ENCODE peak calls at places on chromosomes 16 and 17, in eight cellular contexts. One of them, this sample, is unnamed.

GRCh38 chr16:88686062-88686438 is 257 bp downstream of the SNAI3 start:
- DNase-seq in A549: no peak
- DNase-seq in HepG2: no peak
- DNase-seq in esophagus muscularis mucosa: no peak
- DNase-seq in sigmoid colon: no peak
- DNase-seq in GM12878: no peak
- DNase-seq in upper lobe of left lung: peak
- DNase-seq in tibial nerve: no peak
- DNase-seq in this sample: no peak

GRCh38 chr16:5820472-5820871 is 722.9 kb upstream of the EEF2KMT start:
- DNase-seq in tibial nerve: no peak
- DNase-seq in esophagus muscularis mucosa: no peak
- DNase-seq in GM12878: no peak
- DNase-seq in sigmoid colon: no peak
- DNase-seq in A549: no peak
- DNase-seq in HepG2: no peak
- DNase-seq in upper lobe of left lung: no peak
- DNase-seq in this sample: no peak

GRCh38 chr16:12132850-12133249 is 156.3 kb downstream of the SNX29 start:
- DNase-seq in tibial nerve: no peak
- DNase-seq in upper lobe of left lung: no peak
- DNase-seq in HepG2: no peak
- DNase-seq in esophagus muscularis mucosa: no peak
- DNase-seq in A549: no peak
- DNase-seq in GM12878: no peak
- DNase-seq in sigmoid colon: no peak
- DNase-seq in this sample: no peak

GRCh38 chr16:86303787-86304685 is 206.3 kb upstream of the FOXF1 start:
- DNase-seq in GM12878: no peak
- DNase-seq in sigmoid colon: peak
- DNase-seq in esophagus muscularis mucosa: no peak
- DNase-seq in tibial nerve: no peak
- DNase-seq in HepG2: no peak
- DNase-seq in A549: no peak
- DNase-seq in upper lobe of left lung: no peak
- DNase-seq in this sample: no peak

GRCh38 chr17:40014375-40014980 is 762 bp upstream of the CSF3 start:
- DNase-seq in A549: no peak
- DNase-seq in upper lobe of left lung: peak
- DNase-seq in esophagus muscularis mucosa: no peak
- DNase-seq in tibial nerve: no peak
- DNase-seq in sigmoid colon: peak
- DNase-seq in HepG2: peak
- DNase-seq in GM12878: no peak
- DNase-seq in this sample: no peak

GRCh38 chr16:14105976-14106375 is 34.9 kb downstream of the MRTFB start:
- DNase-seq in HepG2: no peak
- DNase-seq in sigmoid colon: no peak
- DNase-seq in GM12878: no peak
- DNase-seq in upper lobe of left lung: no peak
- DNase-seq in esophagus muscularis mucosa: no peak
- DNase-seq in A549: no peak
- DNase-seq in tibial nerve: no peak
- DNase-seq in this sample: no peak

GRCh38 chr17:35238817-35239216 is 4.1 kb upstream of the SLFN5 start:
- DNase-seq in upper lobe of left lung: no peak
- DNase-seq in A549: peak
- DNase-seq in GM12878: no peak
- DNase-seq in esophagus muscularis mucosa: no peak
- DNase-seq in HepG2: no peak
- DNase-seq in tibial nerve: no peak
- DNase-seq in sigmoid colon: no peak
- DNase-seq in this sample: no peak

GRCh38 chr17:82097187-82097918 is 683 bp downstream of the FASN start:
- DNase-seq in GM12878: no peak
- DNase-seq in HepG2: no peak
- DNase-seq in upper lobe of left lung: no peak
- DNase-seq in sigmoid colon: no peak
- DNase-seq in A549: peak
- DNase-seq in tibial nerve: no peak
- DNase-seq in esophagus muscularis mucosa: no peak
- DNase-seq in this sample: no peak

GRCh38 chr17:57424777-57425188 is 168.5 kb downstream of the MSI2 start:
- DNase-seq in GM12878: no peak
- DNase-seq in A549: no peak
- DNase-seq in tibial nerve: no peak
- DNase-seq in HepG2: peak
- DNase-seq in upper lobe of left lung: no peak
- DNase-seq in sigmoid colon: no peak
- DNase-seq in esophagus muscularis mucosa: no peak
- DNase-seq in this sample: no peak

GRCh38 chr17:78664476-78665384 is 87.5 kb upstream of the DNAH17 start:
- DNase-seq in A549: no peak
- DNase-seq in esophagus muscularis mucosa: no peak
- DNase-seq in sigmoid colon: no peak
- DNase-seq in tibial nerve: no peak
- DNase-seq in upper lobe of left lung: no peak
- DNase-seq in GM12878: no peak
- DNase-seq in HepG2: peak
- DNase-seq in this sample: peak

GRCh38 chr17:80754846-80755245 is 210.2 kb downstream of the RPTOR start:
- DNase-seq in GM12878: no peak
- DNase-seq in esophagus muscularis mucosa: no peak
- DNase-seq in sigmoid colon: peak
- DNase-seq in A549: no peak
- DNase-seq in tibial nerve: no peak
- DNase-seq in HepG2: no peak
- DNase-seq in upper lobe of left lung: no peak
- DNase-seq in this sample: no peak

GRCh38 chr17:80758793-80759673 is 214.4 kb downstream of the RPTOR start:
- DNase-seq in GM12878: no peak
- DNase-seq in HepG2: peak
- DNase-seq in A549: no peak
- DNase-seq in upper lobe of left lung: no peak
- DNase-seq in tibial nerve: no peak
- DNase-seq in sigmoid colon: peak
- DNase-seq in esophagus muscularis mucosa: no peak
- DNase-seq in this sample: no peak

GRCh38 chr17:80753946-80754345 is 209.3 kb downstream of the RPTOR start:
- DNase-seq in upper lobe of left lung: no peak
- DNase-seq in esophagus muscularis mucosa: no peak
- DNase-seq in A549: no peak
- DNase-seq in tibial nerve: no peak
- DNase-seq in HepG2: no peak
- DNase-seq in sigmoid colon: peak
- DNase-seq in GM12878: no peak
- DNase-seq in this sample: no peak

GRCh38 chr17:80752369-80752705 is 207.7 kb downstream of the RPTOR start:
- DNase-seq in HepG2: no peak
- DNase-seq in esophagus muscularis mucosa: no peak
- DNase-seq in tibial nerve: no peak
- DNase-seq in GM12878: no peak
- DNase-seq in sigmoid colon: peak
- DNase-seq in A549: no peak
- DNase-seq in upper lobe of left lung: no peak
- DNase-seq in this sample: no peak

GRCh38 chr17:80755650-80756405 is 211.2 kb downstream of the RPTOR start:
- DNase-seq in esophagus muscularis mucosa: no peak
- DNase-seq in HepG2: no peak
- DNase-seq in sigmoid colon: peak
- DNase-seq in A549: no peak
- DNase-seq in GM12878: no peak
- DNase-seq in upper lobe of left lung: no peak
- DNase-seq in tibial nerve: no peak
- DNase-seq in this sample: no peak
- TF ChIP-seq CTCF in esophagus muscularis mucosa: no peak
- TF ChIP-seq CTCF in HepG2: peak
- TF ChIP-seq CTCF in sigmoid colon: no peak
- TF ChIP-seq CTCF in A549: no peak
- TF ChIP-seq CTCF in GM12878: peak
- TF ChIP-seq CTCF in upper lobe of left lung: no peak
- TF ChIP-seq CTCF in tibial nerve: no peak
- TF ChIP-seq CTCF in this sample: no peak

DNA sequence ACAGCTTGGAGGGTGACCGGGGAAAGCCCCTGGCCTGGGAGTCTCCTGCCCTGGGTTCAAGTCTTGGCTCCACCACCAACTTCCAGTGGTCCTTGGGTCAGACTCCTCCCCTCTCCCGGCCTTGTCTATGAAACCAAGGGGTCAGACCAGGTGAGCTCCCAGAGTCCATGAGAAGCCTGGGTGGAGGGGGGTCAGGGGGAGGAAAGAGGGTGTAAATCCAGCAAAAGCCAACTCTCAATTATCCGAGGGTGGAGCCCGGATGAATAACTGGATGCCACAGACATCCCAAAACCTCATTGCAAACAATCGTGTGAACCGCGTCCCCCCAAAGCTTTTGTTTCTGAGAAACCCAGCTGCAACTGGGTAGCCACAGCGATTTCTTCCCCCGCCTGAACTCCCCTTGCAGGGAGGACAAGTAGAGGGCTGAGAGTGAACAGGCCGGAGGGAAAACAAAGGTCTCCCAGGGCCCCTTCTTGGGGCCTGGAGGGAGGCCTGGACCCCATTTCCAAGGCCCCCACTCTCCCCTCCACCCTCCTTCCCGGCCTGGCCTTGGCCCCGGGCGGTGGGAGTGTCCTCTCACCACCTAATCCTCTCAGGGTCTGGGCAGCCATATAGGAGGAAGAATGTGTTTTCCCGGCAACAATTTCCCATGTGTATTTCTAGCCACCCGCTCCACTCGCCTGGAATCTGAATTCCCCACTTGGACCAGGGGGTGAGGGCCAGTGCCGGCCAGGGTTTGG is 2.5 kb downstream of the GLIS2 start:
- DNase-seq in sigmoid colon: no peak
- DNase-seq in esophagus muscularis mucosa: no peak
- DNase-seq in upper lobe of left lung: no peak
- DNase-seq in HepG2: no peak
- DNase-seq in tibial nerve: no peak
- DNase-seq in A549: no peak
- DNase-seq in GM12878: no peak
- DNase-seq in this sample: no peak
- TF ChIP-seq POLR2A in sigmoid colon: no peak
- TF ChIP-seq POLR2A in esophagus muscularis mucosa: no peak
- TF ChIP-seq POLR2A in upper lobe of left lung: no peak
- TF ChIP-seq POLR2A in HepG2: no peak
- TF ChIP-seq POLR2A in tibial nerve: no peak
- TF ChIP-seq POLR2A in A549: no peak
- TF ChIP-seq POLR2A in GM12878: no peak
- TF ChIP-seq POLR2A in this sample: no peak

GRCh38 chr17:60523822-60524221 is 2.2 kb downstream of the APPBP2 start:
- DNase-seq in esophagus muscularis mucosa: no peak
- DNase-seq in A549: no peak
- DNase-seq in tibial nerve: no peak
- DNase-seq in HepG2: no peak
- DNase-seq in sigmoid colon: no peak
- DNase-seq in upper lobe of left lung: no peak
- DNase-seq in GM12878: no peak
- DNase-seq in this sample: no peak

GRCh38 chr17:60524463-60525346 is 1.3 kb downstream of the APPBP2 start:
- DNase-seq in A549: no peak
- DNase-seq in sigmoid colon: no peak
- DNase-seq in GM12878: no peak
- DNase-seq in esophagus muscularis mucosa: peak
- DNase-seq in tibial nerve: no peak
- DNase-seq in upper lobe of left lung: no peak
- DNase-seq in HepG2: no peak
- DNase-seq in this sample: no peak

GRCh38 chr17:60525624-60526514 is at the start of gene APPBP2:
- DNase-seq in esophagus muscularis mucosa: peak
- DNase-seq in sigmoid colon: peak
- DNase-seq in upper lobe of left lung: peak
- DNase-seq in A549: peak
- DNase-seq in GM12878: peak
- DNase-seq in HepG2: peak
- DNase-seq in tibial nerve: peak
- DNase-seq in this sample: peak

GRCh38 chr17:60526726-60527125 is 684 bp upstream of the APPBP2 start:
- DNase-seq in esophagus muscularis mucosa: peak
- DNase-seq in HepG2: no peak
- DNase-seq in GM12878: no peak
- DNase-seq in A549: no peak
- DNase-seq in tibial nerve: no peak
- DNase-seq in upper lobe of left lung: no peak
- DNase-seq in sigmoid colon: no peak
- DNase-seq in this sample: no peak

DNA sequence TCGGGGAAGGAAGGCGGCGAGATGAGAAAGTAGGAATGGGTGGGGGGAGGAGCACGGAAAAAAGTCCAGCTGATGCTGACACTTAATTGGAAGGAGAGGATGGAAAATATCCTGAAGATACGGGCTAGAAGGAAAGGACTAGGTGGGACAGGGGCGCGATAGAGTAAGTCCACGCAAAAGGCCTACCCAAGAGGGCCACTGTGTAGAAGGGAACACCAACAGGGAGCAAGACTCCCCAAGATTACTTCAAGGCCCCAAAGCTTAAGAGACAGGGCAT is 757 bp downstream of the APPBP2 start:
- DNase-seq in upper lobe of left lung: no peak
- DNase-seq in tibial nerve: no peak
- DNase-seq in esophagus muscularis mucosa: peak
- DNase-seq in A549: no peak
- DNase-seq in HepG2: no peak
- DNase-seq in sigmoid colon: peak
- DNase-seq in GM12878: no peak
- DNase-seq in this sample: no peak
- TF ChIP-seq EP300 in upper lobe of left lung: no peak
- TF ChIP-seq EP300 in tibial nerve: no peak
- TF ChIP-seq EP300 in esophagus muscularis mucosa: no peak
- TF ChIP-seq EP300 in A549: no peak
- TF ChIP-seq EP300 in HepG2: no peak
- TF ChIP-seq EP300 in sigmoid colon: no peak
- TF ChIP-seq EP300 in GM12878: no peak
- TF ChIP-seq EP300 in this sample: no peak

GRCh38 chr16:1336619-1337018 is 3.2 kb downstream of the BAIAP3 start:
- DNase-seq in GM12878: no peak
- DNase-seq in HepG2: no peak
- DNase-seq in upper lobe of left lung: no peak
- DNase-seq in tibial nerve: no peak
- DNase-seq in sigmoid colon: no peak
- DNase-seq in esophagus muscularis mucosa: no peak
- DNase-seq in A549: no peak
- DNase-seq in this sample: no peak

GRCh38 chr16:1337486-1337885 is 4.0 kb downstream of the BAIAP3 start:
- DNase-seq in upper lobe of left lung: no peak
- DNase-seq in HepG2: no peak
- DNase-seq in GM12878: no peak
- DNase-seq in esophagus muscularis mucosa: no peak
- DNase-seq in A549: no peak
- DNase-seq in tibial nerve: no peak
- DNase-seq in sigmoid colon: no peak
- DNase-seq in this sample: no peak

GRCh38 chr16:1338855-1339675 is 5.6 kb downstream of the BAIAP3 start:
- DNase-seq in esophagus muscularis mucosa: no peak
- DNase-seq in A549: no peak
- DNase-seq in tibial nerve: no peak
- DNase-seq in GM12878: no peak
- DNase-seq in HepG2: no peak
- DNase-seq in sigmoid colon: no peak
- DNase-seq in upper lobe of left lung: no peak
- DNase-seq in this sample: no peak

GRCh38 chr16:1335996-1336395 is 2.6 kb downstream of the BAIAP3 start:
- DNase-seq in upper lobe of left lung: no peak
- DNase-seq in GM12878: no peak
- DNase-seq in esophagus muscularis mucosa: no peak
- DNase-seq in A549: no peak
- DNase-seq in HepG2: no peak
- DNase-seq in tibial nerve: no peak
- DNase-seq in sigmoid colon: no peak
- DNase-seq in this sample: no peak

GRCh38 chr16:1338119-1338730 is 4.8 kb downstream of the BAIAP3 start:
- DNase-seq in sigmoid colon: no peak
- DNase-seq in HepG2: peak
- DNase-seq in GM12878: no peak
- DNase-seq in tibial nerve: no peak
- DNase-seq in upper lobe of left lung: peak
- DNase-seq in A549: peak
- DNase-seq in esophagus muscularis mucosa: no peak
- DNase-seq in this sample: no peak
- TF ChIP-seq CTCF in sigmoid colon: no peak
- TF ChIP-seq CTCF in HepG2: peak
- TF ChIP-seq CTCF in GM12878: peak
- TF ChIP-seq CTCF in tibial nerve: peak
- TF ChIP-seq CTCF in upper lobe of left lung: peak
- TF ChIP-seq CTCF in A549: peak
- TF ChIP-seq CTCF in esophagus muscularis mucosa: no peak
- TF ChIP-seq CTCF in this sample: no peak

This sample was measured in suprapubic skin.